ENCODE peak calls at places on chromosomes 2 and 18, in nine cellular contexts. One of them, this sample, is unnamed.
A peak's percentile ranks its signal among the peaks of the same experiment; 100 is the strongest.

GRCh38 chr2:21301871-21302433 is 178.2 kb downstream of the TDRD15 start:
- DNase-seq in K562: no peak
- DNase-seq in CD4-positive, alpha-beta T cell: no peak
- DNase-seq in body of pancreas: no peak
- DNase-seq in small intestine: no peak
- DNase-seq in AG04450: no peak
- DNase-seq in H9: no peak
- DNase-seq in dorsolateral prefrontal cortex: no peak
- DNase-seq in adrenal gland: no peak
- DNase-seq in this sample: no peak

GRCh38 chr2:134402385-134402784 is 148.5 kb downstream of the MGAT5 start:
- DNase-seq in K562: no peak
- DNase-seq in CD4-positive, alpha-beta T cell: no peak
- DNase-seq in body of pancreas: peak; percentile 30
- DNase-seq in small intestine: no peak
- DNase-seq in AG04450: no peak
- DNase-seq in H9: no peak
- DNase-seq in dorsolateral prefrontal cortex: no peak
- DNase-seq in adrenal gland: no peak
- DNase-seq in this sample: no peak

GRCh38 chr2:27407798-27408491 is 1.4 kb downstream of the PPM1G start:
- DNase-seq in K562: peak; percentile 57
- DNase-seq in CD4-positive, alpha-beta T cell: no peak
- DNase-seq in body of pancreas: peak; percentile 21
- DNase-seq in small intestine: peak; percentile 50
- DNase-seq in AG04450: no peak
- DNase-seq in H9: peak; percentile 60
- DNase-seq in dorsolateral prefrontal cortex: no peak
- DNase-seq in adrenal gland: no peak
- DNase-seq in this sample: no peak

GRCh38 chr2:224084266-224084892 is 45.3 kb upstream of the SERPINE2 start:
- DNase-seq in K562: peak; percentile 16
- DNase-seq in CD4-positive, alpha-beta T cell: no peak
- DNase-seq in body of pancreas: no peak
- DNase-seq in small intestine: no peak
- DNase-seq in AG04450: no peak
- DNase-seq in H9: no peak
- DNase-seq in dorsolateral prefrontal cortex: no peak
- DNase-seq in adrenal gland: no peak
- DNase-seq in this sample: no peak

GRCh38 chr2:56681659-56682396 is 498.0 kb downstream of the CCDC85A start:
- DNase-seq in K562: no peak
- DNase-seq in CD4-positive, alpha-beta T cell: no peak
- DNase-seq in body of pancreas: no peak
- DNase-seq in small intestine: no peak
- DNase-seq in AG04450: no peak
- DNase-seq in H9: no peak
- DNase-seq in dorsolateral prefrontal cortex: no peak
- DNase-seq in adrenal gland: no peak
- DNase-seq in this sample: no peak

GRCh38 chr2:152716805-152717241 is 438 bp downstream of the PRPF40A start:
- DNase-seq in K562: peak; percentile 49
- DNase-seq in CD4-positive, alpha-beta T cell: peak; percentile 16
- DNase-seq in body of pancreas: peak; percentile 12
- DNase-seq in small intestine: no peak
- DNase-seq in AG04450: no peak
- DNase-seq in H9: no peak
- DNase-seq in dorsolateral prefrontal cortex: no peak
- DNase-seq in adrenal gland: no peak
- DNase-seq in this sample: no peak

GRCh38 chr2:175205523-175205922 is 24.0 kb upstream of the ATP5MC3 start:
- DNase-seq in K562: no peak
- DNase-seq in CD4-positive, alpha-beta T cell: no peak
- DNase-seq in body of pancreas: no peak
- DNase-seq in small intestine: no peak
- DNase-seq in AG04450: no peak
- DNase-seq in H9: no peak
- DNase-seq in dorsolateral prefrontal cortex: no peak
- DNase-seq in adrenal gland: no peak
- DNase-seq in this sample: no peak

GRCh38 chr2:162234620-162235462 is 8.4 kb downstream of the FAP start:
- DNase-seq in K562: no peak
- DNase-seq in CD4-positive, alpha-beta T cell: no peak
- DNase-seq in body of pancreas: no peak
- DNase-seq in small intestine: no peak
- DNase-seq in AG04450: no peak
- DNase-seq in H9: no peak
- DNase-seq in dorsolateral prefrontal cortex: no peak
- DNase-seq in adrenal gland: no peak
- DNase-seq in this sample: no peak

GRCh38 chr2:45862843-45863242 is 211.4 kb downstream of the PRKCE start:
- DNase-seq in K562: no peak
- DNase-seq in CD4-positive, alpha-beta T cell: no peak
- DNase-seq in body of pancreas: peak; percentile 21
- DNase-seq in small intestine: no peak
- DNase-seq in AG04450: no peak
- DNase-seq in H9: no peak
- DNase-seq in dorsolateral prefrontal cortex: no peak
- DNase-seq in adrenal gland: no peak
- DNase-seq in this sample: no peak

GRCh38 chr2:197152451-197153228 is 157.9 kb downstream of the ANKRD44 start:
- DNase-seq in K562: no peak
- DNase-seq in CD4-positive, alpha-beta T cell: peak; percentile 25
- DNase-seq in body of pancreas: peak; percentile 34
- DNase-seq in small intestine: no peak
- DNase-seq in AG04450: no peak
- DNase-seq in H9: no peak
- DNase-seq in dorsolateral prefrontal cortex: no peak
- DNase-seq in adrenal gland: no peak
- DNase-seq in this sample: no peak

GRCh38 chr2:96856776-96857673 is 791 bp downstream of the ANKRD39 start:
- DNase-seq in K562: peak; percentile 53
- DNase-seq in CD4-positive, alpha-beta T cell: no peak
- DNase-seq in body of pancreas: peak; percentile 40
- DNase-seq in small intestine: peak; percentile 44
- DNase-seq in AG04450: no peak
- DNase-seq in H9: peak; percentile 58
- DNase-seq in dorsolateral prefrontal cortex: no peak
- DNase-seq in adrenal gland: no peak
- DNase-seq in this sample: no peak

GRCh38 chr2:98869868-98870267 is 66.2 kb downstream of the CRACDL start:
- DNase-seq in K562: no peak
- DNase-seq in CD4-positive, alpha-beta T cell: no peak
- DNase-seq in body of pancreas: peak; percentile 96
- DNase-seq in small intestine: peak; percentile 97
- DNase-seq in AG04450: no peak
- DNase-seq in H9: no peak
- DNase-seq in dorsolateral prefrontal cortex: no peak
- DNase-seq in adrenal gland: no peak
- DNase-seq in this sample: no peak

GRCh38 chr2:219331560-219332213 is 857 bp downstream of the RESP18 start:
- DNase-seq in K562: peak; percentile 62
- DNase-seq in CD4-positive, alpha-beta T cell: peak; percentile 7
- DNase-seq in body of pancreas: peak; percentile 6
- DNase-seq in small intestine: peak; percentile 9
- DNase-seq in AG04450: no peak
- DNase-seq in H9: peak; percentile 64
- DNase-seq in dorsolateral prefrontal cortex: no peak
- DNase-seq in adrenal gland: peak; percentile 45
- DNase-seq in this sample: no peak

GRCh38 chr18:13145636-13146190 is 72.8 kb upstream of the LDLRAD4 start:
- DNase-seq in K562: no peak
- DNase-seq in CD4-positive, alpha-beta T cell: no peak
- DNase-seq in body of pancreas: no peak
- DNase-seq in small intestine: no peak
- DNase-seq in AG04450: no peak
- DNase-seq in H9: no peak
- DNase-seq in dorsolateral prefrontal cortex: no peak
- DNase-seq in adrenal gland: no peak
- DNase-seq in this sample: no peak

GRCh38 chr2:159131882-159132281 is 154.6 kb downstream of the WDSUB1 start:
- DNase-seq in K562: no peak
- DNase-seq in CD4-positive, alpha-beta T cell: no peak
- DNase-seq in body of pancreas: no peak
- DNase-seq in small intestine: peak; percentile 31
- DNase-seq in AG04450: peak; percentile 79
- DNase-seq in H9: no peak
- DNase-seq in dorsolateral prefrontal cortex: no peak
- DNase-seq in adrenal gland: no peak
- DNase-seq in this sample: no peak

GRCh38 chr2:3476386-3477033 is 42.8 kb downstream of the ADI1 start:
- DNase-seq in K562: no peak
- DNase-seq in CD4-positive, alpha-beta T cell: no peak
- DNase-seq in body of pancreas: no peak
- DNase-seq in small intestine: no peak
- DNase-seq in AG04450: no peak
- DNase-seq in H9: no peak
- DNase-seq in dorsolateral prefrontal cortex: peak; percentile 72
- DNase-seq in adrenal gland: no peak
- DNase-seq in this sample: no peak

GRCh38 chr2:109172556-109173105 is 43.6 kb downstream of the SH3RF3 start:
- DNase-seq in K562: no peak
- DNase-seq in CD4-positive, alpha-beta T cell: no peak
- DNase-seq in body of pancreas: no peak
- DNase-seq in small intestine: no peak
- DNase-seq in AG04450: no peak
- DNase-seq in H9: no peak
- DNase-seq in dorsolateral prefrontal cortex: no peak
- DNase-seq in adrenal gland: no peak
- DNase-seq in this sample: no peak

DNA sequence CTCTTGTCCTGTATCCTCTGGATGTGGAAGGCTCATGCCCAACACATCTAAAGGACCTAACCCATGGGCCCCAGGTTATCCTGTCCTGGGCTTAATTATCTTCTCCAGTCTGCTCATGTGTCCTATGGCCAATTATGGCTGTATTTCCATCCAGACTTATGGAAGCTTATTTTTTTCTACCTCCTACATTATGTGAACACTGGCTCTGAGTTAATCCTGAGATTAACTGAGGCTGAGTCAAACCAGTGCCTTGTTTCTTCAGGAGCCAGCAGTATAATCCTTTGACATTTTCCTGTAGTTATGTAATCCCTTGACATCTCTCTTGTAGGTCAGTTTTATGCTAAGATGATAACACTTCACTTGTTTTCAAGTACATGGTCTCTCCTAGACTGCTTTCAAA is 213.6 kb downstream of the PMAIP1 start:
- DNase-seq in K562: no peak
- DNase-seq in CD4-positive, alpha-beta T cell: no peak
- DNase-seq in body of pancreas: no peak
- DNase-seq in small intestine: no peak
- DNase-seq in AG04450: no peak
- DNase-seq in H9: no peak
- DNase-seq in dorsolateral prefrontal cortex: no peak
- DNase-seq in adrenal gland: no peak
- DNase-seq in this sample: no peak
- H3K27ac ChIP-seq in K562: no peak overlapping the region
- H3K27ac ChIP-seq in CD4-positive, alpha-beta T cell: no peak overlapping the region
- H3K27ac ChIP-seq in body of pancreas: no peak overlapping the region
- H3K27ac ChIP-seq in small intestine: no peak overlapping the region
- H3K27ac ChIP-seq in AG04450: no peak overlapping the region
- H3K27ac ChIP-seq in H9: no peak overlapping the region
- H3K27ac ChIP-seq in dorsolateral prefrontal cortex: no peak overlapping the region
- H3K27ac ChIP-seq in adrenal gland: no peak overlapping the region
- H3K27ac ChIP-seq in this sample: no peak overlapping the region

DNA sequence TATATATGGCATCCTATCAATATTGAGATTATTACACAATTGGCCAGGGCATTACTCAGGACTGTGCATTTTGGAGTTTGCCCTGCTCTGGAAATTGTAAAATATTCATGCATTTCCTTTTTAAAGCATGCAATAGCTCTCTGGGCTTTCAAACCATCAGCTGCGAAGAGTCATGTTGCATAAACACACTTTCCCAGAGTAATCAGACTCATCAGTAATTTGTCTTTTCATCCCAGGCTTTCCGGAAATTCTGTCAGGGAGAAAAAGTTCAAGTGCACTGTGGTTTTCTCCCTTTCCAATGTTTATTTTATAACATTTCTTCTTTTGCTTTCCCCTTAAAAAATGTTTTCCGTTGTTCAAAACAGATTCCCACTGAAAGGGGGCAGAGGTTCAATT is 38.9 kb upstream of the FHL2 start:
- DNase-seq in K562: no peak
- DNase-seq in CD4-positive, alpha-beta T cell: no peak
- DNase-seq in body of pancreas: no peak
- DNase-seq in small intestine: peak; percentile 73
- DNase-seq in AG04450: peak; percentile 77
- DNase-seq in H9: no peak
- DNase-seq in dorsolateral prefrontal cortex: no peak
- DNase-seq in adrenal gland: no peak
- DNase-seq in this sample: no peak
- H3K27ac ChIP-seq in K562: no peak overlapping the region
- H3K27ac ChIP-seq in CD4-positive, alpha-beta T cell: no peak overlapping the region
- H3K27ac ChIP-seq in body of pancreas: no peak overlapping the region
- H3K27ac ChIP-seq in small intestine: peak overlapping the region; percentile 44
- H3K27ac ChIP-seq in AG04450: peak overlapping the region; percentile 89
- H3K27ac ChIP-seq in H9: no peak overlapping the region
- H3K27ac ChIP-seq in dorsolateral prefrontal cortex: no peak overlapping the region
- H3K27ac ChIP-seq in adrenal gland: peak overlapping the region; percentile 79
- H3K27ac ChIP-seq in this sample: no peak overlapping the region

DNA sequence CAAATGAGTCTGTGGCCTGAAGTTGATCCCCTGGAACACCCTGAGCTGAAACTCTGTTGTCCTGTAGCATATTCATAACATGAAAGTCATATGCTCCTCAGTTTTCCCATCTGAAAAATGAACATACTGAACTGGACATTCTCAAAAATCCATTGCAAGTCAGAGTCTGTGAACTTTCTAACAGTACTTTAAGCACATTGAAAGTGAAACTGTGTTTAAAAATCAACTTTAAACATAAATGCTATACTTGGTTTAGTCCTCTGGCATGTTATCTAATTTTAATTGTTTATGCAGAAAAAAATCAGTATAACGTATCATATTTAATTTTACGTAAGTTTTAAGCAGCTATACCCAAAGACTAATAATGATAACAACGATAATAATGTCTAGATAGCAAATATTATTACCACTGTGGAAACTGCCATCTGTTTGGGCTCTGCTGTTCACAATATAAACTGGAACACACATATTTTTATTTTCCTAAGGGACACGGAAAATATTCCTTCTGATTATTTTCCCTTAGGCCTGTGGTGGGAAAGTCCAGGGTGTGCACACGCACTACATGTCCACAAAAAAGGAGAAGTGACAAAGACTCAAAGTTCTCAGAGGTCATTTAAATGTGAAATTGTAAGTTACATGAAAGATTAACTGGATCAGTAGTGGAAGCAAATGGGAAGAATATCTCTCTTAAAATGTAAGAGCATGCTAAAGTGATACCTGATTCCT is 56.1 kb upstream of the TTN start:
- DNase-seq in K562: no peak
- DNase-seq in CD4-positive, alpha-beta T cell: no peak
- DNase-seq in body of pancreas: no peak
- DNase-seq in small intestine: no peak
- DNase-seq in AG04450: no peak
- DNase-seq in H9: no peak
- DNase-seq in dorsolateral prefrontal cortex: no peak
- DNase-seq in adrenal gland: no peak
- DNase-seq in this sample: no peak
- H3K27ac ChIP-seq in K562: no peak overlapping the region
- H3K27ac ChIP-seq in CD4-positive, alpha-beta T cell: no peak overlapping the region
- H3K27ac ChIP-seq in body of pancreas: peak overlapping the region; percentile 46
- H3K27ac ChIP-seq in small intestine: no peak overlapping the region
- H3K27ac ChIP-seq in AG04450: no peak overlapping the region
- H3K27ac ChIP-seq in H9: no peak overlapping the region
- H3K27ac ChIP-seq in dorsolateral prefrontal cortex: no peak overlapping the region
- H3K27ac ChIP-seq in adrenal gland: peak overlapping the region; percentile 24
- H3K27ac ChIP-seq in this sample: no peak overlapping the region

GRCh38 chr2:38466849-38467767 is 90.0 kb upstream of the ATL2 start:
- DNase-seq in K562: no peak
- DNase-seq in CD4-positive, alpha-beta T cell: no peak
- DNase-seq in body of pancreas: no peak
- DNase-seq in small intestine: no peak
- DNase-seq in AG04450: peak; percentile 4
- DNase-seq in H9: no peak
- DNase-seq in dorsolateral prefrontal cortex: no peak
- DNase-seq in adrenal gland: no peak
- DNase-seq in this sample: no peak
- H3K27ac ChIP-seq in K562: no peak overlapping the region
- H3K27ac ChIP-seq in CD4-positive, alpha-beta T cell: no peak overlapping the region
- H3K27ac ChIP-seq in body of pancreas: no peak overlapping the region
- H3K27ac ChIP-seq in small intestine: no peak overlapping the region
- H3K27ac ChIP-seq in AG04450: no peak overlapping the region
- H3K27ac ChIP-seq in H9: no peak overlapping the region
- H3K27ac ChIP-seq in dorsolateral prefrontal cortex: no peak overlapping the region
- H3K27ac ChIP-seq in adrenal gland: no peak overlapping the region
- H3K27ac ChIP-seq in this sample: no peak overlapping the region

This sample was measured in iPS DF 6.9.